ENCODE peak calls at places on chromosomes 2 and 18, in eight cellular contexts. Y is mucosa of descending colon, N is mesothelial cell of epicardium, U is lower lobe of right lung, I is fibroblast of pulmonary artery, F is H9, Q is fibroblast of mammary gland, O is spleen. A is an unnamed sample.

GRCh38 chr2:33298233-33298632 is 178.2 kb upstream of the RASGRP3 start:
- DNase-seq in O (no peak), F (no peak), N (no peak), U (no peak), Y (no peak), Q (peak; percentile 85), I (peak; percentile 60), A (no peak)

GRCh38 chr2:63893163-63893562 is 51.5 kb downstream of the UGP2 start:
- DNase-seq in Q (no peak), N (no peak), F (no peak), I (no peak), Y (no peak), U (no peak), O (no peak), A (no peak)

GRCh38 chr18:5309888-5310470 is 14.5 kb upstream of the ZBTB14 start:
- DNase-seq in U (no peak), F (no peak), Y (no peak), N (no peak), O (no peak), Q (no peak), I (no peak), A (no peak)

GRCh38 chr2:73263540-73264331 is 20.5 kb downstream of the FBXO41 start:
- DNase-seq in Y (no peak), N (no peak), O (no peak), U (no peak), Q (no peak), F (no peak), I (no peak), A (no peak)

GRCh38 chr2:174761837-174762236 is 2.4 kb downstream of the CHRNA1 start:
- DNase-seq in O (no peak), N (no peak), F (no peak), Q (no peak), I (peak; percentile 20), U (no peak), Y (no peak), A (no peak)

GRCh38 chr2:20186078-20186854 is 38.7 kb downstream of the SDC1 start:
- DNase-seq in Y (peak; percentile 72), U (peak; percentile 71), I (no peak), Q (peak; percentile 30), N (no peak), O (no peak), F (peak; percentile 74), A (no peak)

GRCh38 chr18:32381761-32382160 is 88.9 kb downstream of the GAREM1 start:
- DNase-seq in I (no peak), Y (no peak), Q (no peak), O (no peak), U (no peak), F (no peak), N (no peak), A (no peak)

GRCh38 chr18:77052297-77052645 is 80.3 kb downstream of the MBP start:
- DNase-seq in F (no peak), N (no peak), U (no peak), O (no peak), I (no peak), Q (no peak), Y (no peak), A (no peak)

GRCh38 chr18:73840319-73841065 is 307.1 kb downstream of the FBXO15 start:
- DNase-seq in N (no peak), F (no peak), Q (no peak), I (no peak), U (no peak), O (no peak), Y (no peak), A (no peak)

GRCh38 chr18:56982756-56983155 is 164.1 kb upstream of the BOD1L2 start:
- DNase-seq in O (no peak), Y (no peak), I (no peak), N (no peak), U (no peak), Q (no peak), F (no peak), A (no peak)

GRCh38 chr2:227188292-227188691 is 23.9 kb downstream of the COL4A3 start:
- DNase-seq in F (no peak), Q (peak; percentile 63), Y (no peak), N (no peak), I (peak; percentile 65), O (no peak), U (no peak), A (no peak)

GRCh38 chr2:30487603-30488002 is 40.6 kb downstream of the LCLAT1 start:
- DNase-seq in U (no peak), O (no peak), F (no peak), Y (no peak), N (no peak), Q (no peak), I (no peak), A (no peak)

GRCh38 chr2:100733344-100734187 is 86.4 kb upstream of the NPAS2 start:
- DNase-seq in N (no peak), Q (peak; percentile 94), Y (no peak), I (peak; percentile 98), O (no peak), U (peak; percentile 50), F (peak; percentile 51), A (no peak)

GRCh38 chr2:199985625-199986207 is 30.3 kb downstream of the MAIP1 start:
- DNase-seq in I (peak; percentile 72), U (peak; percentile 60), O (no peak), F (peak; percentile 77), Q (peak; percentile 85), Y (peak; percentile 56), N (peak; percentile 40), A (no peak)
- TF ChIP-seq CTCF in I (peak; percentile 77), U (peak; percentile 65), O (peak; percentile 44), F (peak; percentile 76), Q (peak; percentile 92), Y (peak; percentile 11), N (no peak), A (no peak)

GRCh38 chr18:63062246-63062645 is 257.3 kb downstream of the BCL2 start:
- DNase-seq in Y (no peak), U (no peak), I (no peak), Q (peak; percentile 55), F (no peak), N (no peak), O (no peak), A (no peak)

GRCh38 chr18:63057707-63058106 is 261.9 kb downstream of the BCL2 start:
- DNase-seq in O (no peak), Y (no peak), Q (no peak), F (no peak), U (no peak), I (no peak), N (no peak), A (no peak)

GRCh38 chr18:63063171-63063570 is 256.4 kb downstream of the BCL2 start:
- DNase-seq in Q (peak; percentile 26), F (no peak), N (no peak), U (no peak), O (no peak), I (peak; percentile 18), Y (no peak), A (no peak)

GRCh38 chr18:63058521-63058920 is 261.0 kb downstream of the BCL2 start:
- DNase-seq in F (no peak), I (no peak), Y (no peak), N (no peak), U (no peak), Q (no peak), O (no peak), A (no peak)
- TF ChIP-seq CTCF in F (no peak), I (no peak), Y (no peak), N (no peak), U (no peak), Q (no peak), O (no peak), A (no peak)

GRCh38 chr2:28391564-28392296 is 928 bp upstream of the FOSL2 start:
- DNase-seq in Q (peak; percentile 90), F (peak; percentile 74), I (peak; percentile 94), Y (peak; percentile 97), N (no peak), U (peak; percentile 95), O (peak; percentile 94), A (no peak)
- TF ChIP-seq CTCF in Q (no peak), F (no peak), I (no peak), Y (no peak), N (no peak), U (no peak), O (no peak), A (no peak)

GRCh38 chr18:35661483-35662146 is 80.1 kb downstream of the GALNT1 start:
- DNase-seq in F (no peak), Y (no peak), N (no peak), I (peak; percentile 5), Q (no peak), U (no peak), O (no peak), A (no peak)
- TF ChIP-seq CTCF in F (peak; percentile 54), Y (no peak), N (no peak), I (no peak), Q (peak; percentile 12), U (no peak), O (no peak), A (no peak)

GRCh38 chr18:79639072-79639829 is 40.4 kb upstream of the CTDP1 start:
- DNase-seq in U (no peak), Q (no peak), Y (no peak), F (peak; percentile 16), I (peak; percentile 14), O (peak; percentile 32), N (no peak), A (no peak)
- TF ChIP-seq CTCF in U (no peak), Q (no peak), Y (no peak), F (no peak), I (no peak), O (no peak), N (no peak), A (no peak)

GRCh38 chr2:24351981-24352380 is 8.4 kb downstream of the ITSN2 start:
- DNase-seq in Q (no peak), I (no peak), F (no peak), O (no peak), Y (no peak), U (no peak), N (no peak), A (no peak)
- TF ChIP-seq CTCF in Q (peak; percentile 17), I (peak; percentile 13), F (no peak), O (no peak), Y (no peak), U (no peak), N (no peak), A (no peak)

A was measured in activated B cell treated with CpG ODN at 0.5 μM for 24 hours.